ENCODE peak calls at places on chromosome 13, in nine cellular contexts. S is heart right ventricle; G is MV-4-11; Z is stimulated activated naive CD8-positive, alpha-beta T cell treated with anti-CD3 and anti-CD28 coated beads, Interleukin-15, Interleukin-2, amounts not matched to agents 100 U/mL and 50 U/mL, for 24 hours; I is NCI-H526 treated with DMSO at 0.1 percent for 48 hours; O is body of pancreas; R is non-pigmented ciliary epithelial cell; Q is left ventricle myocardium inferior; B is mesenchymal stem cell. D is an unnamed sample.

GRCh38 chr13:44755872-44756271 is 179.7 kb upstream of the TSC22D1 start:
- DNase-seq in S (no peak), G (no peak), Z (no peak), I (no peak), O (no peak), R (peak; percentile 51), Q (no peak), B (peak; percentile 28), D (no peak)

GRCh38 chr13:85970727-85971126 is 171.5 kb upstream of the SLITRK6 start:
- DNase-seq in S (no peak), G (no peak), Z (no peak), I (peak; percentile 18), O (no peak), R (no peak), Q (no peak), B (peak; percentile 27), D (no peak)

GRCh38 chr13:35804901-35805300 is 326.3 kb downstream of the DCLK1 start:
- DNase-seq in S (no peak), G (no peak), Z (no peak), I (no peak), O (no peak), R (no peak), Q (no peak), B (no peak), D (no peak)

GRCh38 chr13:50691176-50691681 is 152.3 kb downstream of the DLEU7 start:
- DNase-seq in S (no peak), G (no peak), Z (no peak), I (no peak), O (no peak), R (no peak), Q (no peak), B (no peak), D (no peak)

GRCh38 chr13:98279473-98280175 is 102.6 kb upstream of the RNF113B start:
- DNase-seq in S (no peak), G (peak; percentile 27), Z (no peak), I (peak; percentile 85), O (no peak), R (no peak), Q (no peak), B (no peak), D (no peak)

GRCh38 chr13:49319555-49320350 is 72.0 kb downstream of the CDADC1 start:
- DNase-seq in S (no peak), G (no peak), Z (no peak), I (no peak), O (no peak), R (no peak), Q (no peak), B (peak; percentile 74), D (no peak)

GRCh38 chr13:32257649-32258048 is 57.5 kb downstream of the ZAR1L start:
- DNase-seq in S (no peak), G (no peak), Z (no peak), I (peak; percentile 98), O (no peak), R (no peak), Q (no peak), B (no peak), D (no peak)

GRCh38 chr13:60351326-60351725 is 45.7 kb upstream of the TDRD3 start:
- DNase-seq in S (no peak), G (no peak), Z (no peak), I (no peak), O (peak; percentile 7), R (peak; percentile 64), Q (no peak), B (peak; percentile 74), D (peak; percentile 93)

GRCh38 chr13:95535243-95535642 is 17.3 kb upstream of the CLDN10 start:
- DNase-seq in S (no peak), G (no peak), Z (no peak), I (no peak), O (peak; percentile 33), R (no peak), Q (no peak), B (peak; percentile 26), D (no peak)

GRCh38 chr13:88840085-88840484 is 1168.9 kb downstream of the SLITRK5 start:
- DNase-seq in S (no peak), G (no peak), Z (no peak), I (no peak), O (no peak), R (no peak), Q (no peak), B (no peak), D (no peak)

GRCh38 chr13:77859450-77859849 is 59.2 kb downstream of the EDNRB start:
- DNase-seq in S (peak; percentile 24), G (peak; percentile 52), Z (no peak), I (no peak), O (no peak), R (no peak), Q (peak; percentile 16), B (peak; percentile 85), D (no peak)

GRCh38 chr13:86907116-86907515 is 764.1 kb upstream of the SLITRK5 start:
- DNase-seq in S (no peak), G (no peak), Z (no peak), I (no peak), O (no peak), R (no peak), Q (no peak), B (peak; percentile 62), D (no peak)

GRCh38 chr13:101149735-101150380 is 266.4 kb downstream of the NALCN start:
- DNase-seq in S (no peak), G (no peak), Z (no peak), I (no peak), O (no peak), R (peak; percentile 35), Q (no peak), B (peak; percentile 32), D (no peak)

GRCh38 chr13:76711515-76712182 is 174.6 kb downstream of the KCTD12 start:
- DNase-seq in S (peak; percentile 36), G (peak; percentile 98), Z (no peak), I (no peak), O (no peak), R (peak; percentile 88), Q (no peak), B (peak; percentile 89), D (peak; percentile 70)